ENCODE peak calls at places on chromosome 2, in ten cellular contexts. C, Y, O, X, I, P, F, T, Z and D are unnamed samples.

GRCh38 chr2:36493221-36493620 is 104.7 kb downstream of the FEZ2 start:
- DNase-seq in P (no peak), Y (no peak), X (no peak), O (no peak), F (no peak), I (no peak), T (no peak), Z (no peak), C (no peak), D (no peak)

GRCh38 chr2:1631292-1632005 is 112.9 kb downstream of the PXDN start:
- DNase-seq in C (no peak), X (no peak), Z (no peak), T (no peak), I (no peak), O (no peak), F (no peak), Y (no peak), P (no peak), D (no peak)

GRCh38 chr2:24881623-24882022 is 38.4 kb downstream of the ADCY3 start:
- DNase-seq in Z (no peak), T (peak), F (no peak), X (no peak), C (no peak), I (no peak), P (no peak), O (no peak), Y (no peak), D (no peak)

GRCh38 chr2:190150413-190150812 is 87.9 kb upstream of the MSTN start:
- DNase-seq in C (no peak), Y (no peak), P (no peak), T (no peak), I (no peak), F (no peak), O (no peak), X (no peak), Z (no peak), D (no peak)

GRCh38 chr2:67797801-67798535 is 264.8 kb downstream of the C1D start:
- DNase-seq in P (no peak), I (no peak), C (no peak), T (no peak), X (no peak), Z (no peak), Y (no peak), F (no peak), O (peak), D (peak)

GRCh38 chr2:229488232-229488631 is 217.1 kb upstream of the PID1 start:
- DNase-seq in T (no peak), Y (no peak), X (no peak), P (no peak), F (no peak), Z (no peak), C (no peak), I (no peak), O (no peak), D (no peak)

GRCh38 chr2:237535385-237536082 is 30.8 kb upstream of the PRLH start:
- DNase-seq in Y (no peak), I (no peak), F (no peak), P (no peak), X (no peak), T (no peak), Z (no peak), O (no peak), C (no peak), D (no peak)

GRCh38 chr2:101047075-101047766 is 45.1 kb downstream of the RPL31 start:
- DNase-seq in X (no peak), Y (no peak), P (no peak), F (no peak), Z (peak), T (no peak), O (no peak), C (no peak), I (no peak), D (peak)